ENCODE peak calls at places on chromosomes 16 and 17, in eight cellular contexts. M, E, U, C, X, B, J and K are unnamed samples.

GRCh38 chr16:74325331-74325730 is 28.7 kb downstream of the PSMD7 start:
- DNase-seq in M (no peak), E (no peak), U (no peak), C (no peak), X (no peak), B (no peak), J (no peak), K (no peak)

GRCh38 chr16:1296688-1297412 is 12.6 kb upstream of the UBE2I start:
- DNase-seq in M (no peak), E (no peak), U (no peak), C (no peak), X (peak), B (no peak), J (peak), K (no peak)

GRCh38 chr17:80790981-80791742 is 200.5 kb upstream of the CHMP6 start:
- DNase-seq in M (no peak), E (no peak), U (no peak), C (no peak), X (no peak), B (no peak), J (no peak), K (no peak)

GRCh38 chr17:7884581-7885356 is 3.8 kb upstream of the CHD3 start:
- DNase-seq in M (no peak), E (peak), U (no peak), C (no peak), X (no peak), B (peak), J (no peak), K (no peak)

GRCh38 chr17:1197379-1197778 is 17.6 kb upstream of the ABR start:
- DNase-seq in M (no peak), E (peak), U (no peak), C (no peak), X (no peak), B (no peak), J (no peak), K (no peak)

GRCh38 chr17:34756670-34757021 is 177.3 kb downstream of the TMEM132E start:
- DNase-seq in M (no peak), E (no peak), U (peak), C (no peak), X (peak), B (no peak), J (peak), K (no peak)

GRCh38 chr17:55284001-55284884 is 19.5 kb downstream of the HLF start:
- DNase-seq in M (no peak), E (no peak), U (no peak), C (no peak), X (no peak), B (no peak), J (no peak), K (no peak)

GRCh38 chr17:69960755-69961154 is 114.3 kb upstream of the KCNJ16 start:
- DNase-seq in M (no peak), E (no peak), U (no peak), C (no peak), X (no peak), B (no peak), J (no peak), K (no peak)

GRCh38 chr16:17668411-17668810 is 197.7 kb upstream of the XYLT1 start:
- DNase-seq in M (no peak), E (no peak), U (no peak), C (no peak), X (no peak), B (no peak), J (no peak), K (no peak)

GRCh38 chr17:15659236-15659635 is 24.9 kb downstream of the TRIM16 start:
- DNase-seq in M (no peak), E (no peak), U (no peak), C (no peak), X (no peak), B (no peak), J (no peak), K (no peak)

GRCh38 chr16:19366384-19366783 is 51.3 kb upstream of the TMC5 start:
- DNase-seq in M (no peak), E (no peak), U (no peak), C (no peak), X (no peak), B (peak), J (no peak), K (no peak)

GRCh38 chr16:24539850-24540484 is 601 bp downstream of the RBBP6 start:
- DNase-seq in M (no peak), E (peak), U (peak), C (no peak), X (no peak), B (no peak), J (no peak), K (no peak)

GRCh38 chr16:83887088-83887487 is 11.8 kb upstream of the MLYCD start:
- DNase-seq in M (no peak), E (no peak), U (no peak), C (no peak), X (peak), B (no peak), J (peak), K (no peak)

GRCh38 chr17:74020522-74020921 is 183.0 kb upstream of the RPL38 start:
- DNase-seq in M (no peak), E (no peak), U (no peak), C (no peak), X (no peak), B (no peak), J (no peak), K (no peak)

GRCh38 chr17:63834431-63835166 is 7.1 kb upstream of the FTSJ3 start:
- DNase-seq in M (peak), E (peak), U (no peak), C (no peak), X (peak), B (peak), J (peak), K (peak)